ENCODE peak calls at places on chromosome 13, in five cellular contexts. One of them, this sample, is unnamed.

GRCh38 chr13:44664308-44664707 is 88.2 kb upstream of the TSC22D1 start:
- DNase-seq in suprapubic skin: no peak
- DNase-seq in fibroblast of lung: no peak
- DNase-seq in testis: no peak
- DNase-seq in Peyer's patch: no peak
- DNase-seq in this sample: no peak

GRCh38 chr13:109251958-109252357 is 534.4 kb downstream of the IRS2 start:
- DNase-seq in testis: no peak
- DNase-seq in suprapubic skin: no peak
- DNase-seq in fibroblast of lung: no peak
- DNase-seq in Peyer's patch: no peak
- DNase-seq in this sample: no peak

GRCh38 chr13:113545455-113545930 is 39.1 kb upstream of the TFDP1 start:
- DNase-seq in testis: peak; percentile 26
- DNase-seq in fibroblast of lung: peak; percentile 23
- DNase-seq in suprapubic skin: peak; percentile 69
- DNase-seq in Peyer's patch: peak; percentile 36
- DNase-seq in this sample: peak; percentile 47

GRCh38 chr13:113731192-113732175 is 27.5 kb upstream of the TMEM255B start:
- DNase-seq in testis: no peak
- DNase-seq in fibroblast of lung: no peak
- DNase-seq in suprapubic skin: no peak
- DNase-seq in Peyer's patch: no peak
- DNase-seq in this sample: no peak

GRCh38 chr13:83549671-83550070 is 332.6 kb downstream of the SLITRK1 start:
- DNase-seq in fibroblast of lung: no peak
- DNase-seq in suprapubic skin: no peak
- DNase-seq in testis: no peak
- DNase-seq in Peyer's patch: no peak
- DNase-seq in this sample: no peak

GRCh38 chr13:86946734-86947133 is 724.4 kb upstream of the SLITRK5 start:
- DNase-seq in suprapubic skin: no peak
- DNase-seq in testis: no peak
- DNase-seq in Peyer's patch: no peak
- DNase-seq in fibroblast of lung: no peak
- DNase-seq in this sample: no peak

GRCh38 chr13:34816543-34816942 is 125.5 kb upstream of the NBEA start:
- DNase-seq in suprapubic skin: no peak
- DNase-seq in Peyer's patch: no peak
- DNase-seq in testis: no peak
- DNase-seq in fibroblast of lung: peak; percentile 1
- DNase-seq in this sample: no peak

GRCh38 chr13:101655435-101655834 is 203.0 kb downstream of the ITGBL1 start:
- DNase-seq in suprapubic skin: no peak
- DNase-seq in fibroblast of lung: no peak
- DNase-seq in testis: no peak
- DNase-seq in Peyer's patch: no peak
- DNase-seq in this sample: no peak

GRCh38 chr13:113905942-113906341 is 42.1 kb upstream of the GAS6 start:
- DNase-seq in suprapubic skin: no peak
- DNase-seq in fibroblast of lung: no peak
- DNase-seq in Peyer's patch: no peak
- DNase-seq in testis: no peak
- DNase-seq in this sample: no peak

GRCh38 chr13:78650725-78651083 is 8.3 kb downstream of the OBI1 start:
- DNase-seq in fibroblast of lung: no peak
- DNase-seq in Peyer's patch: no peak
- DNase-seq in testis: no peak
- DNase-seq in suprapubic skin: no peak
- DNase-seq in this sample: no peak

GRCh38 chr13:75993246-75993645 is 357.1 kb downstream of the LMO7 start:
- DNase-seq in suprapubic skin: no peak
- DNase-seq in testis: no peak
- DNase-seq in fibroblast of lung: no peak
- DNase-seq in Peyer's patch: no peak
- DNase-seq in this sample: no peak

GRCh38 chr13:37492061-37492460 is 106.5 kb downstream of the POSTN start:
- DNase-seq in Peyer's patch: no peak
- DNase-seq in testis: no peak
- DNase-seq in fibroblast of lung: no peak
- DNase-seq in suprapubic skin: no peak
- DNase-seq in this sample: no peak

GRCh38 chr13:59728896-59729545 is 434.7 kb downstream of the DIAPH3 start:
- DNase-seq in Peyer's patch: no peak
- DNase-seq in fibroblast of lung: no peak
- DNase-seq in testis: no peak
- DNase-seq in suprapubic skin: no peak
- DNase-seq in this sample: no peak

GRCh38 chr13:79662882-79663281 is 181.9 kb downstream of the NDFIP2 start:
- DNase-seq in Peyer's patch: no peak
- DNase-seq in fibroblast of lung: peak; percentile 24
- DNase-seq in testis: no peak
- DNase-seq in suprapubic skin: no peak
- DNase-seq in this sample: no peak

GRCh38 chr13:107803822-107804495 is 411.4 kb downstream of the LIG4 start:
- DNase-seq in Peyer's patch: no peak
- DNase-seq in fibroblast of lung: no peak
- DNase-seq in suprapubic skin: no peak
- DNase-seq in testis: no peak
- DNase-seq in this sample: no peak

GRCh38 chr13:27634231-27634630 is 12.5 kb downstream of the POLR1D start:
- DNase-seq in Peyer's patch: no peak
- DNase-seq in testis: no peak
- DNase-seq in fibroblast of lung: no peak
- DNase-seq in suprapubic skin: no peak
- DNase-seq in this sample: no peak

GRCh38 chr13:107581009-107581408 is 634.3 kb downstream of the LIG4 start:
- DNase-seq in suprapubic skin: no peak
- DNase-seq in fibroblast of lung: no peak
- DNase-seq in Peyer's patch: no peak
- DNase-seq in testis: no peak
- DNase-seq in this sample: no peak

GRCh38 chr13:73092831-73093230 is 34.0 kb downstream of the KLF5 start:
- DNase-seq in Peyer's patch: no peak
- DNase-seq in suprapubic skin: no peak
- DNase-seq in testis: no peak
- DNase-seq in fibroblast of lung: peak; percentile 32
- DNase-seq in this sample: no peak

GRCh38 chr13:34338102-34338501 is 520.2 kb downstream of the RFC3 start:
- DNase-seq in Peyer's patch: no peak
- DNase-seq in suprapubic skin: no peak
- DNase-seq in testis: no peak
- DNase-seq in fibroblast of lung: no peak
- DNase-seq in this sample: no peak

GRCh38 chr13:31043891-31044657 is 111.6 kb downstream of the TEX26 start:
- DNase-seq in suprapubic skin: peak; percentile 90
- DNase-seq in fibroblast of lung: peak; percentile 80
- DNase-seq in Peyer's patch: peak; percentile 91
- DNase-seq in testis: peak; percentile 89
- DNase-seq in this sample: peak; percentile 61

GRCh38 chr13:75792526-75793187 is 156.5 kb downstream of the LMO7 start:
- DNase-seq in fibroblast of lung: no peak
- DNase-seq in testis: no peak
- DNase-seq in suprapubic skin: no peak
- DNase-seq in Peyer's patch: no peak
- DNase-seq in this sample: no peak

GRCh38 chr13:92589955-92590354 is 636.7 kb upstream of the GPC6 start:
- DNase-seq in suprapubic skin: no peak
- DNase-seq in Peyer's patch: no peak
- DNase-seq in testis: no peak
- DNase-seq in fibroblast of lung: no peak
- DNase-seq in this sample: no peak

GRCh38 chr13:82245860-82246259 is 1636.4 kb downstream of the SLITRK1 start:
- DNase-seq in Peyer's patch: no peak
- DNase-seq in suprapubic skin: no peak
- DNase-seq in fibroblast of lung: no peak
- DNase-seq in testis: no peak
- DNase-seq in this sample: no peak

GRCh38 chr13:30587231-30587630 is 30.5 kb upstream of the USPL1 start:
- DNase-seq in Peyer's patch: no peak
- DNase-seq in suprapubic skin: no peak
- DNase-seq in fibroblast of lung: no peak
- DNase-seq in testis: no peak
- DNase-seq in this sample: no peak

GRCh38 chr13:38166121-38166520 is 183.5 kb upstream of the UFM1 start:
- DNase-seq in Peyer's patch: no peak
- DNase-seq in fibroblast of lung: no peak
- DNase-seq in testis: no peak
- DNase-seq in suprapubic skin: no peak
- DNase-seq in this sample: no peak

GRCh38 chr13:20127563-20128458 is 33.0 kb downstream of the GJA3 start:
- DNase-seq in fibroblast of lung: peak; percentile 51
- DNase-seq in suprapubic skin: peak; percentile 82
- DNase-seq in Peyer's patch: peak; percentile 67
- DNase-seq in testis: peak; percentile 84
- DNase-seq in this sample: peak; percentile 54

GRCh38 chr13:59888408-59888807 is 275.3 kb downstream of the DIAPH3 start:
- DNase-seq in Peyer's patch: no peak
- DNase-seq in fibroblast of lung: no peak
- DNase-seq in testis: no peak
- DNase-seq in suprapubic skin: no peak
- DNase-seq in this sample: no peak

GRCh38 chr13:43171489-43171888 is 148.1 kb downstream of the DNAJC15 start:
- DNase-seq in fibroblast of lung: no peak
- DNase-seq in Peyer's patch: no peak
- DNase-seq in suprapubic skin: no peak
- DNase-seq in testis: no peak
- DNase-seq in this sample: no peak

GRCh38 chr13:29852464-29853054 is 2.1 kb upstream of the UBL3 start:
- DNase-seq in Peyer's patch: no peak
- DNase-seq in fibroblast of lung: no peak
- DNase-seq in suprapubic skin: no peak
- DNase-seq in testis: no peak
- DNase-seq in this sample: no peak

GRCh38 chr13:53341144-53341510 is 312.5 kb downstream of the OLFM4 start:
- DNase-seq in fibroblast of lung: no peak
- DNase-seq in suprapubic skin: no peak
- DNase-seq in testis: no peak
- DNase-seq in Peyer's patch: no peak
- DNase-seq in this sample: no peak

DNA sequence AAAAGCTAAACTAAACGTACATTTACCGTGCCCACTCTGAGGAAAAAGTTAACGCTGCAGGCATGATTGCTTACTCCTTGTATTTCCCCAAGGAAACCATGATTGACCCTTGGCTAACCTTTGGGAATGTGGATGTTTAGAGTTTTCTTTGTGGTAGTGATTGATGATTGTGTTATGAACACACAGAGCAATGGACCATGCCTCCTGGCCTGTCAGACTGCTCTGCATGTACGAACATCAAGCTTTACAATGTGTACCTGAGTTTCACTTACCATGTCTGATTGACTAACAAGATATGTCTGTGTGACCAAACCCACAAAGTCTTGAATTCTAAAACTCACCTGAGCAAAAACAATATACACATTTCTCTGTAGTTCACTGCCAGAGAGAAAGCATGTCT is 35.1 kb downstream of the MYCBP2 start:
- DNase-seq in fibroblast of lung: no peak
- DNase-seq in Peyer's patch: no peak
- DNase-seq in testis: no peak
- DNase-seq in suprapubic skin: no peak
- DNase-seq in this sample: no peak
- H3K27ac ChIP-seq in fibroblast of lung: no peak overlapping the region
- H3K27ac ChIP-seq in Peyer's patch: no peak overlapping the region
- H3K27ac ChIP-seq in testis: no peak overlapping the region
- H3K27ac ChIP-seq in suprapubic skin: no peak overlapping the region
- H3K27ac ChIP-seq in this sample: no peak overlapping the region

DNA sequence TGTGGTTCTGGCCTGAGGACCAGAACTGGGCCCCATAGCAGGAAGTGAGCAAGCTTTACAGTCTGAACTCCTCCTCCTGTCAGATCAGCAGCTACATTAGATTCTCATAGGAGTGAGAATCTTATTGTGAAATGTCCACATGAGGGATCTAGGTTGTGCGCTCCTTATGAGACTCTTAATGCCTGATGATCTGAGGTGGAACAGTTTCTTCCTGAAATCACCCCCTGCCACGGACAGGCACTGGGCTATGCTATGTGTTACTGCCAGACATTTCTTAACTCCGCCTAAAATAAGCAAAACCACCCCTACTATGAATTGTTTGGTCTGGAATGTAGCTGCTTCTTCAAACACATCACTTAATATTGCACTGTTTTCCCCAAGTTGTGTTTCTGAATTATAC is 4.6 kb downstream of the FBXL3 start:
- DNase-seq in Peyer's patch: no peak
- DNase-seq in suprapubic skin: no peak
- DNase-seq in fibroblast of lung: no peak
- DNase-seq in testis: no peak
- DNase-seq in this sample: no peak
- H3K4me1 ChIP-seq in Peyer's patch: peaks cover 28% of the 10 kb centered on the region
- H3K4me1 ChIP-seq in suprapubic skin: peaks cover 67% of the 10 kb centered on the region
- H3K4me1 ChIP-seq in fibroblast of lung: peaks cover 8% of the 10 kb centered on the region
- H3K4me1 ChIP-seq in testis: peaks cover 39% of the 10 kb centered on the region
- H3K4me1 ChIP-seq in this sample: peaks cover 14% of the 10 kb centered on the region

GRCh38 chr13:26247011-26247410 is 6.9 kb upstream of the CDK8 start:
- DNase-seq in Peyer's patch: no peak
- DNase-seq in testis: no peak
- DNase-seq in fibroblast of lung: no peak
- DNase-seq in suprapubic skin: no peak
- DNase-seq in this sample: no peak
- H3K27ac ChIP-seq in Peyer's patch: no peak overlapping the region
- H3K27ac ChIP-seq in testis: no peak overlapping the region
- H3K27ac ChIP-seq in fibroblast of lung: no peak overlapping the region
- H3K27ac ChIP-seq in suprapubic skin: no peak overlapping the region
- H3K27ac ChIP-seq in this sample: no peak overlapping the region

GRCh38 chr13:98983182-98983581 is 5.3 kb upstream of the DOCK9 start:
- DNase-seq in suprapubic skin: no peak
- DNase-seq in Peyer's patch: no peak
- DNase-seq in fibroblast of lung: no peak
- DNase-seq in testis: no peak
- DNase-seq in this sample: no peak
- H3K4me1 ChIP-seq in suprapubic skin: peaks cover 14% of the 10 kb centered on the region
- H3K4me1 ChIP-seq in Peyer's patch: no peaks in the 10 kb centered on the region
- H3K4me1 ChIP-seq in fibroblast of lung: no peaks in the 10 kb centered on the region
- H3K4me1 ChIP-seq in testis: peaks cover 1% of the 10 kb centered on the region
- H3K4me1 ChIP-seq in this sample: peaks cover 20% of the 10 kb centered on the region

DNA sequence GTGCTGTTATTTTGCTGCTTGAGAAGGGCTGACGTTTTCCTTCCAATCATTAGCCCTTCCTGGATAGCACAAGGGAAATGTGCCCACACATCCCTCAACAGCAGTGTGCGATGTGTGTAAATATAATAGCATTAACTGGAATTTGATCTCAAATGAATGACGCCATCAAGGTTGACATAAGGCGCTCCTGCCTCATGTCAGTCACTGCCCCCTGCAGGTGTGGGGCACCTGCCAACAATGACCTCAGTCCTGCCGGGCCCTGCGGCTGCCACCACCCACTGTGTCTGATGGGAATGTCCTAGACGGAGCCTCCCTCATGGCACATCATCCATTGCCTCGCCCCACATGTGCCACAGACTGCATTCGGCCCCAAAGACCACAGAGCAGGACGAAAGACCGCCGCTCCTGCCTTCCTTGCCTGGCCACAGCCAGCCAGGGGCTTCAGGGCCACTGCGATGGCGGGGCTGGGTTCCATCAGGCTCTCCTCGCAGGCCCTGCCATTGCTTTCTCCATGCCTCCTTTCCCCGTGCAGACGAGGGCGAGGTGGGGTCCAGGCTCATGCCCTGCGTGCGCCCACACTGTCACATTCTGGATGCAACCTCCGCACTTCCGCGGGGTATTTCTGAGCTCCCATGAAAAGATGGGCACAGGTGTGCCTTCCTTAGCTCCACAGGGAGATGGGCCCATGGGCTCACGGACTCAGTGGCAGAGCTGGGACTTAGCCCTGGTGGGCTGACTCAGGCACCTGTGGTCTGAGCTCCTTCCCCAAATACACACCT is 146.7 kb downstream of the SOX1 start:
- DNase-seq in suprapubic skin: no peak
- DNase-seq in Peyer's patch: peak; percentile 72
- DNase-seq in testis: no peak
- DNase-seq in fibroblast of lung: no peak
- DNase-seq in this sample: no peak
- H3K27ac ChIP-seq in suprapubic skin: no peak overlapping the region
- H3K27ac ChIP-seq in Peyer's patch: no peak overlapping the region
- H3K27ac ChIP-seq in testis: no peak overlapping the region
- H3K27ac ChIP-seq in fibroblast of lung: no peak overlapping the region
- H3K27ac ChIP-seq in this sample: no peak overlapping the region